ENCODE peak calls at places on chromosome 15, in nine cellular contexts. S is H9, E is A549, B is substantia nigra, W is Panc1, C is hepatocyte, X is neural progenitor cell, N is tibial artery, T is mesendoderm. J is an unnamed sample.
A peak's percentile ranks its signal among the peaks of the same experiment; 100 is the strongest.

GRCh38 chr15:56052389-56053045 is 59.1 kb upstream of the NEDD4 start:
- DNase-seq in X (peak; percentile 50), W (peak; percentile 43), S (no peak), N (no peak), T (peak; percentile 66), E (peak; percentile 76), B (no peak), C (peak; percentile 65), J (peak; percentile 61)

GRCh38 chr15:71654714-71655174 is 155.6 kb upstream of the NR2E3 start:
- DNase-seq in B (no peak), T (no peak), W (no peak), C (no peak), E (no peak), N (no peak), X (no peak), S (no peak), J (no peak)

GRCh38 chr15:98666841-98667240 is 18.5 kb downstream of the IGF1R start:
- DNase-seq in S (no peak), W (no peak), T (no peak), B (no peak), N (no peak), E (no peak), X (no peak), C (no peak), J (no peak)

GRCh38 chr15:55970286-55970685 is 23.1 kb downstream of the NEDD4 start:
- DNase-seq in S (no peak), W (no peak), N (no peak), T (no peak), E (no peak), C (no peak), B (no peak), X (no peak), J (no peak)

GRCh38 chr15:63600001-63600645 is 2.9 kb downstream of the FBXL22 start:
- DNase-seq in S (peak; percentile 51), N (peak; percentile 79), W (no peak), T (peak; percentile 59), B (peak; percentile 55), E (peak; percentile 56), X (peak; percentile 61), C (peak; percentile 22), J (no peak)

GRCh38 chr15:76217029-76217866 is 94.0 kb downstream of the ETFA start:
- DNase-seq in C (no peak), W (no peak), B (no peak), N (no peak), T (no peak), S (no peak), X (no peak), E (peak; percentile 38), J (no peak)

GRCh38 chr15:66040211-66040892 is 171.1 kb downstream of the RAB11A start:
- DNase-seq in T (no peak), B (no peak), W (no peak), E (no peak), N (no peak), X (no peak), C (no peak), S (no peak), J (no peak)

GRCh38 chr15:66701422-66702034 is 508 bp upstream of the SMAD6 start:
- DNase-seq in W (no peak), B (no peak), C (no peak), T (peak; percentile 78), S (peak; percentile 60), E (peak; percentile 82), X (peak; percentile 77), N (peak; percentile 88), J (peak; percentile 75)

GRCh38 chr15:45829336-45830153 is 194.7 kb downstream of the SQOR start:
- DNase-seq in W (no peak), T (no peak), X (no peak), E (no peak), S (peak; percentile 39), C (no peak), B (no peak), N (no peak), J (peak; percentile 70)

GRCh38 chr15:78220713-78221112 is 13.7 kb downstream of the ACSBG1 start:
- DNase-seq in X (no peak), W (no peak), N (no peak), B (no peak), E (no peak), C (no peak), S (no peak), T (no peak), J (no peak)

GRCh38 chr15:39145854-39146253 is 435.0 kb upstream of the THBS1 start:
- DNase-seq in B (no peak), N (no peak), W (no peak), E (no peak), S (no peak), C (no peak), T (no peak), X (no peak), J (no peak)

GRCh38 chr15:87924433-87924832 is 332.1 kb downstream of the NTRK3 start:
- DNase-seq in S (no peak), N (no peak), C (no peak), T (peak; percentile 65), X (no peak), E (no peak), W (no peak), B (no peak), J (no peak)

GRCh38 chr15:31236184-31237041 is 90.2 kb upstream of the KLF13 start:
- DNase-seq in C (peak; percentile 84), S (no peak), W (no peak), X (no peak), B (peak; percentile 36), T (peak; percentile 59), E (peak; percentile 85), N (peak; percentile 90), J (peak; percentile 80)

GRCh38 chr15:25796395-25796794 is 66.7 kb downstream of the ATP10A start:
- DNase-seq in E (no peak), X (no peak), S (peak; percentile 7), W (no peak), N (peak; percentile 60), C (no peak), T (no peak), B (no peak), J (no peak)

GRCh38 chr15:23033979-23034378 is 5.4 kb downstream of the TUBGCP5 start:
- DNase-seq in B (no peak), N (no peak), X (no peak), S (no peak), W (no peak), T (no peak), E (no peak), C (no peak), J (no peak)

GRCh38 chr15:23035964-23036566 is 3.3 kb downstream of the TUBGCP5 start:
- DNase-seq in E (peak; percentile 79), C (peak; percentile 57), X (peak; percentile 67), W (peak; percentile 43), T (peak; percentile 88), S (peak; percentile 75), N (no peak), B (peak; percentile 14), J (peak; percentile 61)

GRCh38 chr15:23039917-23040281 is 530 bp upstream of the TUBGCP5 start:
- DNase-seq in N (no peak), X (no peak), C (no peak), W (no peak), B (no peak), E (no peak), S (no peak), T (no peak), J (no peak)

GRCh38 chr15:23039151-23039916 is at the start of gene TUBGCP5:
- DNase-seq in W (peak; percentile 75), B (peak; percentile 95), X (peak; percentile 99), N (peak; percentile 98), T (peak; percentile 99), E (peak; percentile 99), C (peak; percentile 99), S (peak; percentile 98), J (peak; percentile 97)

DNA sequence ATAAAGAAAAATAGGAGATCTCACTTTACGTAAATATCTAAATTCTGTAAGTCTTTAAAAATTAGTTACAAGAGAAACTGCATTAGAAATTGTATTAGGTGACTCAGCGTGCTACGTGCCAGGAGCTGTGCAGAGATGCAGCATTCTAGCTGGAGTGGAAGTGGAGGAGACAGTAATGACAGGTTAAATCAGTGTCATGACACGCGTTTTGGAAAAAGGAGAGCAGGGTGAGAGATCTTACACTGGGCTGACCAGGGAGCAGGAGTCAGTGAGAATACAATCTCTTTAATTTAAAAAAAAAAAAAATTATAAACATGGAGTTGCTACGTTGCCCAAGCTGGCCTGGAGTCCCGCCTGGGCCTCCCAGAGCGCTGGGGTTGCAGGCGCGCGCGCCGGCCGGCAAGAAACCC is 623 bp downstream of the TUBGCP5 start:
- DNase-seq in T (peak; percentile 52), E (peak; percentile 64), S (no peak), C (peak; percentile 23), N (no peak), B (no peak), W (no peak), X (no peak), J (no peak)
- H3K27ac ChIP-seq in T (peak overlapping the region; percentile 24), E (peak overlapping the region; percentile 85), S (no peak overlapping the region), C (peak overlapping the region; percentile 83), N (peak overlapping the region; percentile 78), B (peak overlapping the region; percentile 79), W (peak overlapping the region; percentile 93), X (no peak overlapping the region), J (peak overlapping the region; percentile 61)

GRCh38 chr15:79901958-79902357 is 5.1 kb upstream of the MTHFS start:
- DNase-seq in S (no peak), W (no peak), T (no peak), C (no peak), B (no peak), N (no peak), X (no peak), E (no peak), J (no peak)
- H3K27ac ChIP-seq in S (no peak overlapping the region), W (no peak overlapping the region), T (no peak overlapping the region), C (no peak overlapping the region), B (no peak overlapping the region), N (no peak overlapping the region), X (no peak overlapping the region), E (no peak overlapping the region), J (no peak overlapping the region)

GRCh38 chr15:73022156-73022555 is 30.1 kb upstream of the NEO1 start:
- DNase-seq in B (no peak), N (no peak), W (no peak), X (no peak), E (no peak), S (no peak), T (no peak), C (no peak), J (no peak)
- H3K27ac ChIP-seq in B (no peak overlapping the region), N (no peak overlapping the region), W (no peak overlapping the region), X (no peak overlapping the region), E (no peak overlapping the region), S (no peak overlapping the region), T (no peak overlapping the region), C (no peak overlapping the region), J (no peak overlapping the region)

GRCh38 chr15:61228025-61228901 is 839 bp downstream of the RORA start:
- DNase-seq in X (peak; percentile 54), S (peak; percentile 39), W (no peak), B (no peak), N (no peak), T (peak; percentile 40), E (peak; percentile 19), C (peak; percentile 35), J (peak; percentile 59)
- H3K27ac ChIP-seq in X (no peak overlapping the region), S (no peak overlapping the region), W (no peak overlapping the region), B (no peak overlapping the region), N (peak overlapping the region; percentile 8), T (no peak overlapping the region), E (peak overlapping the region; percentile 60), C (no peak overlapping the region), J (peak overlapping the region; percentile 64)

J was measured in SJCRH30.